ENCODE peak calls at places on chromosomes 1 and 21, in seven cellular contexts. U is stomach; B is pancreas; K is OCI-LY7; N is A673; H is BE2C; P is naive thymus-derived CD4-positive, alpha-beta T cell. W is an unnamed sample. For H3K4me1, the result is how much of the 10 kb centered on the place peaks cover.

GRCh38 chr1:169550294-169550693 is 36.0 kb downstream of the F5 start:
- DNase-seq in N (peak), B (no peak), K (peak), H (no peak), P (peak), U (no peak), W (no peak)

GRCh38 chr1:12621346-12622320 is 3.6 kb upstream of the DHRS3 start:
- DNase-seq in B (no peak), P (no peak), K (no peak), H (no peak), U (peak), N (no peak), W (peak)

GRCh38 chr21:41706678-41707077 is 60.2 kb downstream of the RIPK4 start:
- DNase-seq in U (no peak), B (peak), N (no peak), H (no peak), K (no peak), P (no peak), W (no peak)

GRCh38 chr1:44030606-44031050 is 634 bp downstream of the SLC6A9 start:
- DNase-seq in K (peak), B (no peak), H (peak), U (no peak), P (no peak), N (peak), W (peak)

GRCh38 chr1:22328331-22329170 is 123.1 kb upstream of the ZBTB40 start:
- DNase-seq in K (no peak), N (no peak), P (no peak), U (no peak), B (no peak), H (peak), W (no peak)

GRCh38 chr1:17538428-17539130 is 919 bp upstream of the ARHGEF10L start:
- DNase-seq in U (no peak), H (peak), B (no peak), N (peak), P (no peak), K (no peak), W (peak)

GRCh38 chr21:27700974-27701614 is 734.2 kb upstream of the ADAMTS5 start:
- DNase-seq in H (peak), B (peak), N (peak), P (peak), U (peak), K (peak), W (peak)

GRCh38 chr1:186008920-186009737 is 274.9 kb downstream of the HMCN1 start:
- DNase-seq in U (no peak), P (no peak), H (no peak), K (no peak), B (no peak), N (peak), W (no peak)

GRCh38 chr1:11023201-11023600 is 10.7 kb downstream of the TARDBP start:
- DNase-seq in N (no peak), H (no peak), P (no peak), U (no peak), B (no peak), K (no peak), W (no peak)

GRCh38 chr1:62516600-62516999 is 79.8 kb downstream of the USP1 start:
- DNase-seq in H (no peak), K (no peak), U (no peak), N (no peak), B (no peak), P (no peak), W (no peak)

GRCh38 chr1:203765029-203765837 is at the start of gene LAX1:
- DNase-seq in B (no peak), P (peak), K (peak), U (peak), N (no peak), H (no peak), W (no peak)

GRCh38 chr21:36698160-36699025 is 522 bp upstream of the SIM2 start:
- DNase-seq in P (no peak), N (no peak), U (peak), K (no peak), H (no peak), B (no peak), W (no peak)
- H3K4me1 ChIP-seq in P (under half), N (under half), U (half or more), K (under half), H (under half), B (under half), W (under half)

DNA sequence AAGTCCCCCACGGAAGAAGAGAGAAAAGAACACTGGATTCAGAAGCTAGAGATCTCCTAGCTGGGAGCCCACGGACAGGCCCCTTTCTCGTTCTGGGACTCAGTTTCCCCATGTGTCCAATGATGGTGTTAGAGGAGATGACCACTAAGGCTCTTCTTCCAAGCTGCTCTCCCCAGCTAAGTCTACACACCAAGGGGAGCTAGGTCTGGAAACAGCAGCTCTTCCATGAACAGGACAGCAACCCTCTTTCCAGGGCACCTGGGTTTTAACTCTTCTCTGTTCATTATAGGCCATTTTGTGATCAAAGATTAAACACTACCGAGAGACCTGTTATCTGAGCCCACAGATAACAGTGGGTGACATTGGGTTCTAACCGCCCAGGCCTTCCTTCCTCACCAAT is 85.8 kb downstream of the MRPL37 start:
- DNase-seq in B (no peak), N (no peak), H (no peak), P (no peak), U (no peak), K (no peak), W (no peak)
- H3K4me1 ChIP-seq in B (under half), N (under half), H (under half), P (half or more), U (half or more), K (under half), W (under half)

DNA sequence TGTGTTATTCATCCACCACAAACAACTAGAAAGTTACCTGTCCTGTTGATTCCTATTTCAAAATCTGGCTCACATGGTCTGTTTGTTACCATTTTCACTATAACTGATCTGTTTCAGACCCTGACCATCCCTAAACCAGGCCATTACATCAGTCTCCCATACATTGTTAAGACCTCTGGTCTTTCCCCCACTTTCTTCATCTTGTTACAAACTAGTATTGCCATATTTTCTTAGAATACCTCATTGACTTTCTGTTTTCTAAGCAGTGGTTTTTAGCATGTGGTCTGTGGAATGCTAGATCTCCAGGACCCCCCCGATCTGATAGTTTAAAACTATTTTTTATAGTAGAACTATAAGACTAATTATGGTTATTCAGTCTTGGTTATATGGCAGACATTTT is 185.4 kb downstream of the RASAL2 start:
- DNase-seq in N (no peak), U (no peak), K (no peak), H (no peak), B (no peak), P (no peak), W (no peak)
- H3K4me1 ChIP-seq in N (under half), U (under half), K (under half), H (under half), B (under half), P (under half), W (under half)

GRCh38 chr1:28883242-28883616 is 31.1 kb upstream of the EPB41 start:
- DNase-seq in H (no peak), U (no peak), P (no peak), B (no peak), K (no peak), N (no peak), W (no peak)
- H3K4me1 ChIP-seq in H (under half), U (under half), P (under half), B (under half), K (half or more), N (under half), W (under half)

DNA sequence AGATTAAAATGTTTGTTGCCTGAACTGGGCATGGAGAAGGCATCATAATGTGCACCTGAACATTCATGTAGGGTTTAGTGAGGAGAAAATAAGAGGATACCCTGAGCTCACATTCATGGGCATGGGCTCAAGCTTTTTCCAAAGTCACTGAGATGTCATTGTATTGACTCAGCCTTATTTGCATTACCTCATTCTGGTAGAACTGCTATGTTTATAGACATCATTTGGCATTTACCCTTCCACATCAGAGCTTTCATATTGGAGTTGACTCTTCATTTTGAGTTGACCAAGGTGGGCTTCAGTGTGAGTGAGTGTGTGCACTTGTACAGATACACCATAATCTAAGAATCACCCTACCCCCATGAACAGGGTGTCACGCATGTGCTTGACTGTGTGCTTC is 143.2 kb downstream of the PBX1 start:
- DNase-seq in B (no peak), U (no peak), N (no peak), K (no peak), P (no peak), H (no peak), W (no peak)
- H3K4me1 ChIP-seq in B (half or more), U (half or more), N (under half), K (under half), P (under half), H (under half), W (under half)

GRCh38 chr1:32706491-32706890 is 3.9 kb upstream of the SYNC start:
- DNase-seq in N (no peak), P (no peak), K (no peak), U (peak), H (no peak), B (no peak), W (no peak)
- H3K4me1 ChIP-seq in N (under half), P (under half), K (under half), U (half or more), H (under half), B (under half), W (under half)

GRCh38 chr1:151621351-151621750 is 9.5 kb downstream of the SNX27 start:
- DNase-seq in P (no peak), N (no peak), U (no peak), B (no peak), K (no peak), H (peak), W (no peak)

GRCh38 chr1:151620286-151620685 is 8.4 kb downstream of the SNX27 start:
- DNase-seq in K (no peak), N (no peak), U (no peak), H (no peak), B (no peak), P (no peak), W (no peak)

GRCh38 chr1:151629278-151629677 is 17.4 kb downstream of the SNX27 start:
- DNase-seq in U (no peak), N (no peak), P (no peak), B (no peak), K (no peak), H (no peak), W (no peak)

GRCh38 chr1:151626740-151627139 is 14.9 kb downstream of the SNX27 start:
- DNase-seq in K (no peak), B (no peak), H (no peak), U (no peak), N (no peak), P (no peak), W (no peak)

DNA sequence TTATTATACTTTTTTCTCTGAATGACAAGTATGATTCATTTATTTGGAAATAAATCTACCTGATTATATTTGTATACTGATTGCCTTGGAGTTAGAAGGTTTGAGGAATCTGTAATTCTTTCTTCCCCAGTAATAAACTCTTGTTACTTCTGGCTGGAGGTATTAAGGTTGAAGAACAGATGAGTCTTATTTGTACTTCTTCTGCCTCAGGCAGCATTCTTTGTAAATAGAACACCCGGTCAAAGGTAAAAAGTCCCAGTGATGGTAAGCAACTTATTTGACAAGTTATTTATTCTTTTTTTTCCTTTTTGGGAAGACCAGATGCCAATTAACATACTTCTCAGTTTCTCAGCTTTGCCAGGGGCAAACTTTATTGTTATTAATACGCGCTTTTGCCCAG is 12.9 kb downstream of the SNX27 start:
- DNase-seq in B (no peak), K (no peak), N (no peak), H (no peak), P (no peak), U (no peak), W (no peak)
- H3K4me1 ChIP-seq in B (under half), K (under half), N (under half), H (under half), P (under half), U (under half), W (under half)

DNA sequence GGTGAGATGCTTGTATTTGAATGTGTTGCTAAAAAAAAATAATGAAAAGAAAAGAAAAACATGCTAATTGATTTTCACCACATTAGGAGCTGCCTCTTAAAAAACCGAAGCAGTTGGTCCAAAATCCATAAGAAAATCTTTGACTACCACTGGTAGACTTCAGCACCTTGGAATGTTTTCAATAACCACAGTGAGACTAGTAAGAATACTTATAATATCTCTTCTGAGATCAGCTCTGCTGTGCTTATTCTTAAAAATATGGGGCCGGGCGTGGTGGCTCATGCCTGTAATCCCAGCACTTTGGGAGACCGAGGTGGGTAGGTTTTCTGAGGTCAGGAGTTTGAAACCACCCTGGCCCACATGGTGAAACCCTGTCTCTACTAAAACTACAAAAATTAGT is 15.1 kb downstream of the NFYC start:
- DNase-seq in K (no peak), H (no peak), U (no peak), P (no peak), B (no peak), N (no peak), W (no peak)
- H3K4me1 ChIP-seq in K (half or more), H (under half), U (half or more), P (under half), B (under half), N (under half), W (under half)

GRCh38 chr1:153609585-153609907 is 3.4 kb downstream of the S100A16 start:
- DNase-seq in B (no peak), K (no peak), H (no peak), U (no peak), N (no peak), P (no peak), W (no peak)
- H3K4me1 ChIP-seq in B (under half), K (under half), H (under half), U (half or more), N (under half), P (under half), W (under half)

GRCh38 chr21:38297871-38298270 is 41.1 kb downstream of the KCNJ15 start:
- DNase-seq in N (no peak), B (no peak), U (no peak), P (no peak), H (no peak), K (no peak), W (no peak)

GRCh38 chr21:38298833-38299232 is 42.0 kb downstream of the KCNJ15 start:
- DNase-seq in H (no peak), B (no peak), K (no peak), U (no peak), P (no peak), N (no peak), W (no peak)

GRCh38 chr21:38295997-38296764 is 39.4 kb downstream of the KCNJ15 start:
- DNase-seq in H (no peak), N (no peak), B (no peak), K (no peak), U (no peak), P (no peak), W (no peak)

GRCh38 chr21:38299651-38300050 is 42.9 kb downstream of the KCNJ15 start:
- DNase-seq in K (no peak), B (no peak), N (no peak), P (no peak), H (no peak), U (no peak), W (no peak)

GRCh38 chr21:38297193-38297592 is 40.4 kb downstream of the KCNJ15 start:
- DNase-seq in H (no peak), K (no peak), B (no peak), N (no peak), U (no peak), P (no peak), W (peak)
- H3K4me1 ChIP-seq in H (under half), K (under half), B (under half), N (under half), U (under half), P (half or more), W (under half)

W was measured in SJCRH30.